ENCODE peak calls at places on chromosome 2, in four cellular contexts. W, B, N and Y are unnamed samples. For H3K4me1, the result is how much of the 10 kb centered on the place peaks cover.

GRCh38 chr2:162072976-162073775 is 839 bp downstream of the DPP4 start:
- DNase-seq in W (no peak), B (no peak), N (no peak), Y (peak)

GRCh38 chr2:16722677-16723076 is 57.0 kb upstream of the CYRIA start:
- DNase-seq in W (no peak), B (peak), N (no peak), Y (no peak)

GRCh38 chr2:205864511-205864910 is 182.2 kb downstream of the NRP2 start:
- DNase-seq in W (no peak), B (no peak), N (no peak), Y (no peak)

GRCh38 chr2:204898928-204899640 is 353.8 kb downstream of the PARD3B start:
- DNase-seq in W (no peak), B (no peak), N (no peak), Y (no peak)

GRCh38 chr2:10532631-10533101 is 84.5 kb upstream of the ODC1 start:
- DNase-seq in W (no peak), B (no peak), N (no peak), Y (no peak)

GRCh38 chr2:51781691-51782090 is 749.8 kb upstream of the NRXN1 start:
- DNase-seq in W (no peak), B (no peak), N (no peak), Y (no peak)

GRCh38 chr2:33134086-33134763 is 187.5 kb downstream of the LTBP1 start:
- DNase-seq in W (peak), B (no peak), N (peak), Y (peak)

GRCh38 chr2:144328933-144329332 is 191.0 kb downstream of the ZEB2 start:
- DNase-seq in W (no peak), B (no peak), N (no peak), Y (no peak)

GRCh38 chr2:162710282-162710891 is 128.2 kb downstream of the KCNH7 start:
- DNase-seq in W (peak), B (no peak), N (no peak), Y (no peak)

GRCh38 chr2:127826047-127826446 is 15.1 kb upstream of the WDR33 start:
- DNase-seq in W (no peak), B (no peak), N (no peak), Y (no peak)

GRCh38 chr2:148725569-148725968 is 81.0 kb downstream of the EPC2 start:
- DNase-seq in W (no peak), B (no peak), N (no peak), Y (no peak)

GRCh38 chr2:122977580-122977979 is 1047.5 kb upstream of the CNTNAP5 start:
- DNase-seq in W (no peak), B (no peak), N (no peak), Y (no peak)

GRCh38 chr2:150469706-150470105 is 17.8 kb downstream of the RND3 start:
- DNase-seq in W (no peak), B (no peak), N (no peak), Y (no peak)

GRCh38 chr2:150465703-150466569 is 21.5 kb downstream of the RND3 start:
- DNase-seq in W (no peak), B (no peak), N (no peak), Y (no peak)

GRCh38 chr2:150466770-150467640 is 20.5 kb downstream of the RND3 start:
- DNase-seq in W (no peak), B (no peak), N (no peak), Y (no peak)

GRCh38 chr2:150468350-150468960 is 19.0 kb downstream of the RND3 start:
- DNase-seq in W (no peak), B (no peak), N (no peak), Y (no peak)

DNA sequence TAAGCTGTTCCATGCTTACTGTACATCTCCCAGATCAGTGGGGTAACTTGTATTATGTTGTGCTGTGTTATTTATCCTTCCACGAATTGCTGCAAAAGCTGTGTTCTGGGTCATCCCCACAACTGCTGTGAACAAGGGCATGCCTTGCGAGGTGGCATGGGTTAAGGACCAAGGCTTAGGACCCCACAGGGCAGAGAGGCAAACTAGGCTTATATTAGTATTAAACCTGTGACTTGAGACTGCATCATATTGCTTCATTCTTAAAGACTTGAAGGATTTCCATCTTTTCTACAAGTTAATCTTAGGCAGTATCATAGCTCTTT is 19.9 kb downstream of the RND3 start:
- DNase-seq in W (no peak), B (no peak), N (no peak), Y (no peak)
- H3K4me3 ChIP-seq in W (no peak), B (no peak), N (no peak), Y (no peak)

DNA sequence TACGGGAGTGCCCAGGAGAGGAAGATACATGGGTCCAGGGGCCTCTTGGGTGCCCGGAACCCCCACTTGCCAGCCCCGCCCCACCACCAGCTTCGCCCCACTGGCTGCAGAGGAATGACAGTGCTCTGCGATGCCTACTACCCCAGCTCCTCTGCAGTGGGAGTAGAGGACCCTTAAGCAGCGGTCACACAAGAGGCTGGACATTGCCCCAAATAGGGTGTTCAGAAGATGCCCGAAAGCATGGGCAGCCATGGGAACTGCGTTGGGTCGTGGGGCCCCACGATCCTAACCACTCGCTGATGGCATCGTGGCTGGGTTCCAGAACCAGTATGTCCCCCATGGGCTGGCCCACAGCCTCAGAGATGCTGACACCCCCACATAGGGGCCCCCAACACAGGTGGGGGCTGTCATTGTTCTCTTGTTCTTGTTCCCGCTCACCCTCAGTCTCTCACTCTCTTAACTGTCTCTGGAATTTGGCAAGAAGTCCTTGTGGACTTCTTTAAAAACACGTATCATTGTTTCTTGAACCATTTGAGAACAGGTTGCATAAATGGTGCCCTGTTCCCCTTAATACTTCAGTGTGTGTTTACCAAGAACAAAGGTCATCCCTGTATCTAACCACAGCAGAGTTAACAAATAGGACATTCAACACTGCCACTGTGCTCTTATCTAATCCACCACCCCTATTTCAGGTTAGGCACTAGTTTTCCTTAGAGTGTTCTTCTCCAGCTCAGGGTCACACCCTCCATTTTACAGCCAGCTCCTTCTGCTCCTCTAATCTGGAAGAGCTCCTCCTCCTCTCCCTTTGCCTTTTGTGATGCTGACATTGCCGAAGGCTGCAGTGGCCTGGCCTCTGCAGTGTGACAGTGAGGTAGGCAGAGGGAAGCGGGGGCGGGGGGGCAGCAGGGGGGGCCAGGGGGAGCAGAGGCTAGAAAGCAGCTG is 76.3 kb downstream of the STPG4 start:
- DNase-seq in W (peak), B (no peak), N (peak), Y (no peak)
- H3K4me1 ChIP-seq in W (half or more), B (under half), N (under half), Y (half or more)

DNA sequence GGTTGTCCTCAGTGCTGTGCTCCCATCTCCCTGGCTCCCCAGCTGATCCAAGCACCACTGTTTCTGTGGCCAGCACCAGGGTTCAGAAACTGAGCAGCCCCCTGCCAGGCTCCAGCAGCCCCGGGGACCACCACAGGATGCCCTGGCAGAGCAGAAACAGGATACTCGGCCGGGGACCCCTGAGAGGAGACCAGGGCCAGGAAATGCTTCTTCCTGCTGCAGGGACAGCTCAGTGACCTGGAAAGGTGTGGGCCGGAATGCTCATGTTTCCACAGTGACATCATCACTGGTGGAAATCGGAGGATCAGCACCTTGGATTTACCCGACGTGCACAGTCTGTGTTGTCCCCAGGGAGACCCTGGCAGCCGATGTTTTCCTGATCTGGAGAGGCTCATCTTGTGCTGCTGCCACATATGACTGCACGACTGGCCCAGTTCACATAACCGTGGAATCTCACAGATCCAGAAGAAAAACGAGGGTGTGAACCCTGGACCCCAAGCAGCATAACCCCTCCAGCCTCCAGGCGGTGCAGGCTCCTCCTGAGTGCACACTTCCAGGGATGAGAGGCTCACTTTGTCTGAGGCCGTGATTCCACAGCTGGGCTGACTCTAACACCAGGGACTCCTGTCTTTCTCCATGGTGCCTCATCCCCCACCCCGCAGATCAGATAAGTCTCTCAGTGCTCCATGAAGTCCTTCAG is 58.0 kb downstream of the DDX1 start:
- DNase-seq in W (no peak), B (no peak), N (no peak), Y (no peak)
- TF ChIP-seq EP300 in W (no peak), B (no peak), N (no peak), Y (no peak)

GRCh38 chr2:214809751-214810564 is 475 bp upstream of the BARD1 start:
- DNase-seq in W (peak), B (peak), N (peak), Y (peak)
- H3K4me3 ChIP-seq in W (peak), B (peak), N (peak), Y (peak)

DNA sequence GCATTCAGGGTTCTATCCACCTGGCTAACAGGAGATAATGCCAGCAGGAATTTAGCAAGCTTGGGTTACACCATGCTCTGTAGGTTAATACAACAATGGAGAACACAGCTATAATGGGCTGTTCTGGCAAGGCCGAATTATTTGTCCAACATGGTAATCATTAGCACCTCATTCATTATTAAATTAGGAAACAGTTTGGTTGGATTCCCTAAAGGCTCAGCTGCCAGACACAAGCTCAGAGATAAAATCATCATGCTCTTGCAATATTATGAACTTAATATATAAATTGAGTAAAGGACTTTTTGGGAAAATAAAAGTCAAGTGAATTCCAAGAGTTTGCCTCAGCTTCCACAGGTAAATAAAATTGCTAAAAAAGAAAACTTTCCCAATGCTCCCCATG is 166.4 kb downstream of the ANKRD44 start:
- DNase-seq in W (no peak), B (no peak), N (no peak), Y (no peak)
- H3K4me1 ChIP-seq in W (under half), B (under half), N (under half), Y (under half)

GRCh38 chr2:203535078-203535783 is at the start of gene RAPH1:
- DNase-seq in W (peak), B (peak), N (peak), Y (peak)
- TF ChIP-seq EP300 in W (no peak), B (no peak), N (no peak), Y (no peak)

GRCh38 chr2:42077343-42077742 is 29.5 kb downstream of the PKDCC start:
- DNase-seq in W (no peak), B (no peak), N (no peak), Y (no peak)

GRCh38 chr2:42073739-42074138 is 25.9 kb downstream of the PKDCC start:
- DNase-seq in W (no peak), B (no peak), N (no peak), Y (no peak)

GRCh38 chr2:42076357-42076921 is 28.6 kb downstream of the PKDCC start:
- DNase-seq in W (no peak), B (no peak), N (no peak), Y (no peak)

GRCh38 chr2:42072349-42073118 is 24.7 kb downstream of the PKDCC start:
- DNase-seq in W (no peak), B (no peak), N (no peak), Y (no peak)

GRCh38 chr2:42074661-42075060 is 26.8 kb downstream of the PKDCC start:
- DNase-seq in W (no peak), B (no peak), N (no peak), Y (peak)
- H3K4me3 ChIP-seq in W (no peak), B (no peak), N (no peak), Y (no peak)

GRCh38 chr2:100195942-100196341 is 53.6 kb upstream of the AFF3 start:
- DNase-seq in W (no peak), B (no peak), N (no peak), Y (no peak)
- H3K4me1 ChIP-seq in W (under half), B (under half), N (under half), Y (under half)

GRCh38 chr2:84938194-84938879 is 32.6 kb upstream of the KCMF1 start:
- DNase-seq in W (peak), B (no peak), N (no peak), Y (no peak)
- TF ChIP-seq EP300 in W (no peak), B (no peak), N (no peak), Y (no peak)